ENCODE peak calls at places on chromosomes 3 and 15, in five cellular contexts. N is A549, P is IMR-90, I is K562, Q is HepG2. Z is an unnamed sample.

GRCh38 chr3:32937331-32937730 is 14.1 kb upstream of the CCR4 start:
- DNase-seq in N (no peak), P (no peak), I (no peak), Q (no peak), Z (no peak)

GRCh38 chr15:63349156-63349555 is 32.5 kb downstream of the CA12 start:
- DNase-seq in N (no peak), P (no peak), I (no peak), Q (no peak), Z (no peak)

GRCh38 chr3:113219605-113220300 is 8.4 kb downstream of the BOC start:
- DNase-seq in N (no peak), P (no peak), I (no peak), Q (no peak), Z (no peak)

GRCh38 chr3:128313181-128313725 is 153.4 kb downstream of the DNAJB8 start:
- DNase-seq in N (no peak), P (no peak), I (no peak), Q (no peak), Z (no peak)

GRCh38 chr15:61467823-61468222 is 238.7 kb upstream of the RORA start:
- DNase-seq in N (no peak), P (no peak), I (no peak), Q (no peak), Z (no peak)

GRCh38 chr15:25738171-25738792 is 124.8 kb downstream of the ATP10A start:
- DNase-seq in N (no peak), P (peak), I (no peak), Q (no peak), Z (no peak)

GRCh38 chr3:144636833-144637232 is 665.2 kb downstream of the DIPK2A start:
- DNase-seq in N (peak), P (no peak), I (no peak), Q (peak), Z (peak)

GRCh38 chr3:182710557-182711157 is 82.6 kb upstream of the ATP11B start:
- DNase-seq in N (no peak), P (peak), I (peak), Q (peak), Z (peak)

GRCh38 chr3:44516230-44516629 is 38.8 kb upstream of the ZNF445 start:
- DNase-seq in N (no peak), P (no peak), I (no peak), Q (no peak), Z (no peak)

GRCh38 chr3:56664823-56665222 is 18.2 kb downstream of the TASOR start:
- DNase-seq in N (no peak), P (no peak), I (no peak), Q (no peak), Z (no peak)

GRCh38 chr3:70754314-70754713 is 441.9 kb upstream of the MDFIC2 start:
- DNase-seq in N (no peak), P (peak), I (no peak), Q (no peak), Z (no peak)

GRCh38 chr3:156691920-156692319 is 17.5 kb downstream of the TIPARP start:
- DNase-seq in N (peak), P (peak), I (no peak), Q (no peak), Z (no peak)

GRCh38 chr3:140176526-140176925 is 241.5 kb downstream of the CLSTN2 start:
- DNase-seq in N (no peak), P (no peak), I (no peak), Q (no peak), Z (no peak)

GRCh38 chr3:51591231-51591630 is 52.7 kb downstream of the RAD54L2 start:
- DNase-seq in N (no peak), P (peak), I (no peak), Q (no peak), Z (no peak)

GRCh38 chr15:51907136-51907862 is 64.3 kb downstream of the LEO1 start:
- DNase-seq in N (peak), P (peak), I (peak), Q (peak), Z (no peak)

GRCh38 chr3:196225763-196226364 is 9.5 kb downstream of the SLC51A start:
- DNase-seq in N (no peak), P (no peak), I (no peak), Q (no peak), Z (no peak)

GRCh38 chr15:63277893-63278505 is 594 bp downstream of the APH1B start:
- DNase-seq in N (peak), P (no peak), I (peak), Q (no peak), Z (no peak)

GRCh38 chr3:38455639-38456430 is 2.1 kb downstream of the ACVR2B start:
- DNase-seq in N (no peak), P (peak), I (no peak), Q (no peak), Z (no peak)
- TF ChIP-seq BHLHE40 in N (no peak), P (no peak), I (no peak), Q (no peak), Z (no peak)

GRCh38 chr15:73010154-73011152 is 41.8 kb upstream of the NEO1 start:
- DNase-seq in N (no peak), P (peak), I (no peak), Q (no peak), Z (no peak)
- TF ChIP-seq BHLHE40 in N (no peak), P (no peak), I (no peak), Q (no peak), Z (no peak)

GRCh38 chr3:43072361-43072760 is 33.5 kb downstream of the POMGNT2 start:
- DNase-seq in N (no peak), P (no peak), I (no peak), Q (no peak), Z (no peak)
- TF ChIP-seq BHLHE40 in N (no peak), P (no peak), I (no peak), Q (no peak), Z (no peak)

GRCh38 chr15:66023322-66023972 is 154.2 kb downstream of the RAB11A start:
- DNase-seq in N (no peak), P (no peak), I (no peak), Q (no peak), Z (no peak)
- TF ChIP-seq BHLHE40 in N (no peak), P (no peak), I (no peak), Q (no peak), Z (no peak)

GRCh38 chr15:69686626-69687025 is 234.0 kb downstream of the RPLP1 start:
- DNase-seq in N (no peak), P (no peak), I (no peak), Q (no peak), Z (no peak)
- TF ChIP-seq BHLHE40 in N (no peak), P (no peak), I (no peak), Q (no peak), Z (no peak)